ENCODE peak calls at places on chromosomes 12 and 14, in four cellular contexts. L is tibial artery, S is heart left ventricle, E is small intestine. B is an unnamed sample.

GRCh38 chr12:124754949-124755800 is 108.5 kb downstream of the SCARB1 start:
- DNase-seq in S (peak), L (peak), E (peak), B (peak)

GRCh38 chr12:11968516-11968915 is 102.2 kb upstream of the BCL2L14 start:
- DNase-seq in S (no peak), L (no peak), E (no peak), B (no peak)

GRCh38 chr12:57188090-57188425 is 28.5 kb upstream of the NXPH4 start:
- DNase-seq in E (no peak), S (no peak), L (no peak), B (no peak)

GRCh38 chr12:104802198-104802597 is 155.9 kb downstream of the SLC41A2 start:
- DNase-seq in L (no peak), S (no peak), E (no peak), B (no peak)

GRCh38 chr12:109446-109845 is 42.9 kb downstream of the IQSEC3 start:
- DNase-seq in S (peak), L (no peak), E (no peak), B (no peak)

GRCh38 chr14:89447182-89447970 is 30.3 kb upstream of the FOXN3 start:
- DNase-seq in L (no peak), E (no peak), S (no peak), B (no peak)

GRCh38 chr12:66035289-66035961 is 95.1 kb downstream of the LLPH start:
- DNase-seq in E (peak), L (no peak), S (no peak), B (no peak)

GRCh38 chr12:115354007-115354452 is 670.1 kb upstream of the TBX3 start:
- DNase-seq in E (peak), S (peak), L (peak), B (peak)

GRCh38 chr14:98138666-98139065 is 1133.3 kb downstream of the BCL11B start:
- DNase-seq in S (no peak), L (no peak), E (peak), B (peak)

GRCh38 chr14:61433169-61433568 is 111.8 kb downstream of the PRKCH start:
- DNase-seq in S (no peak), E (no peak), L (no peak), B (no peak)

GRCh38 chr12:116597886-116598285 is 38.7 kb downstream of the MAP1LC3B2 start:
- DNase-seq in S (no peak), L (no peak), E (no peak), B (no peak)

GRCh38 chr12:116598341-116599284 is 39.4 kb downstream of the MAP1LC3B2 start:
- DNase-seq in E (no peak), S (no peak), L (no peak), B (peak)

GRCh38 chr12:116601524-116601923 is 42.3 kb downstream of the MAP1LC3B2 start:
- DNase-seq in E (no peak), S (no peak), L (no peak), B (no peak)

GRCh38 chr12:116600959-116601358 is 41.8 kb downstream of the MAP1LC3B2 start:
- DNase-seq in S (no peak), L (no peak), E (no peak), B (no peak)

DNA sequence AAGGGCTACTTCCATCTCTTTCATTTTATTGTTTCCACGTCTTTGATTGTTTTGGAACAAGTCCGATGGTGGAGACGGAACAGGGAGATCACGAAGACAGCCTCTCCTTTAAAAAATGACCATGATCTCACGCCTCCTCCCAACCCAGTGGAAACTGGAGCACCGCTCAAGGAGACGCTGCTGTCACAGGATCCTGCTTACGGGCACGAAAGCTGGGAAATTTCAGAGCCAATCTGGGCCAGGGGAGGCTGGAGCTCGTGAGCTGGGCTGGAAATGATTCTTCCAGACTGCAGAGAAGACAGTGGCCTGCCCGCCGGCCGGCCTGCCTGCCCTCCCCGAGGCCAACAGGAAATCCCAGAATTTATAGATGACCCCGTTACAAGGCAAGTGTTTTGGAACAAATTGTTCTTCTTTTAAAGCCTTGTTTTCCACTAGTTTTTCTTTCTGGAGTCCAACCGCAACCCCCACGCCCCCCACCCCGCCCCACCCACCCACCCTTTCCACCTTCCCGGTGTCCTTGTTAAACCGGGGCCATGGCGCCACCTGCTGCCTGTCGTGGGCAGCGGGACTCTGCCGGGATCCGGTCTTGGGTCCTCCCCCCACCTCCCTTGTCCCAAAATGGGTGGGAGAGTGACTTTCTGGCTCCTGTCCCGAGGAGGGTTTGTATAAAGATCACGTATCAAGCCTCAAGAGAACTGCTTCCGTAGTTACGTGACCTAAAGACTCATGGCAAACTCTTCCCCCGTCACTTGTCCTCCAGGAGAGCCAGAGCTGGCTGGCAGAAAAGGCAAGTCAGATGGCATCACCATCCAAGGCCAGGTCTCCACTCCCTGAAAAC is 40.3 kb downstream of the MAP1LC3B2 start:
- DNase-seq in S (peak), E (peak), L (peak), B (peak)
- H3K27ac ChIP-seq in S (peak), E (no peak), L (peak), B (peak)

DNA sequence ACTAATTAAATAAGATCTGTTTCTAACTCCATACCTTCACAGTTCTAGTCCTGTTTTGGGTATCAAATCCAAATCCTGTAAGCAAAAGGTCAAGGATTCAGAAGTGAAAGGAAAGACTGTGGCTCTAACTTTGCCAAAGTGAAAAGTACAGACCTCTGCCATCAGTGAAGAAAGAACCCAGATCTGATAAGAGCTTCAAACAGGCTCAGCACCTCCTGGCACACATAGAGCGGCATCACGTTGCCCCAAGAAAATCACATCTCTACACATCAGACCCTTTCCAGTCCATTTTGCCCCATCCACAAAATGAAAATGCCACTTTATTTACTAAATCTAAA is 23.2 kb downstream of the CLIP1 start:
- DNase-seq in L (no peak), S (no peak), E (no peak), B (no peak)
- H3K4me3 ChIP-seq in L (peak), S (no peak), E (no peak), B (no peak)

GRCh38 chr12:128857173-128857770 is 4.0 kb downstream of the GLT1D1 start:
- DNase-seq in L (no peak), E (no peak), S (no peak), B (peak)
- H3K27ac ChIP-seq in L (no peak), E (no peak), S (no peak), B (no peak)

GRCh38 chr12:93521225-93521854 is 51.1 kb upstream of the SOCS2 start:
- DNase-seq in E (no peak), S (no peak), L (no peak), B (peak)
- H3K4me3 ChIP-seq in E (no peak), S (no peak), L (no peak), B (no peak)

GRCh38 chr14:95226801-95227200 is 69.5 kb upstream of the DICER1 start:
- DNase-seq in S (no peak), E (no peak), L (no peak), B (no peak)
- H3K27ac ChIP-seq in S (no peak), E (no peak), L (peak), B (peak)

DNA sequence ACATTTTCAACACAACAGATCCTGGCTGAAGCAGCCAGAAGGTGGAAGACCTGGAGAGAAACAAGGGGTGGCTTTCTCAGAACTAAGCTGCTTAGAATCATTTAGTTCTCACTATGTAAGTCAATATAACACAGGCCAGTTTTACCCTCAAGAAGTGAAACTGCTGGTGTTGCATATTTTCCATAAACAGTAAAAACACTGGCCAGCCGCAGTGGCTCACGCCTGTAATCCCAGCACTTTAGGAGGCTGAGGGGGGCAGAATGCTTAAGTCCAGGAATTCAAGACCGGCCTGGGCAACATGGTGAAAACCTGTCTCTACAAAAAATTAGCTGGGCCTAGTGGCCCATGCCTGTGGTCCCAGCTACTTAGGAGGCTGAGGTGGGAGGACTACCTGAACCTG is 11.6 kb downstream of the STX2 start:
- DNase-seq in L (no peak), S (no peak), E (no peak), B (no peak)
- H3K4me3 ChIP-seq in L (no peak), S (no peak), E (no peak), B (no peak)

GRCh38 chr12:6919588-6919987 is 5.2 kb downstream of the ENO2 start:
- DNase-seq in L (no peak), S (peak), E (no peak), B (no peak)
- H3K27ac ChIP-seq in L (no peak), S (no peak), E (no peak), B (no peak)

GRCh38 chr12:54970741-54971140 is 13.8 kb downstream of the TESPA1 start:
- DNase-seq in S (no peak), L (no peak), E (no peak), B (no peak)
- H3K4me3 ChIP-seq in S (no peak), L (no peak), E (no peak), B (no peak)

DNA sequence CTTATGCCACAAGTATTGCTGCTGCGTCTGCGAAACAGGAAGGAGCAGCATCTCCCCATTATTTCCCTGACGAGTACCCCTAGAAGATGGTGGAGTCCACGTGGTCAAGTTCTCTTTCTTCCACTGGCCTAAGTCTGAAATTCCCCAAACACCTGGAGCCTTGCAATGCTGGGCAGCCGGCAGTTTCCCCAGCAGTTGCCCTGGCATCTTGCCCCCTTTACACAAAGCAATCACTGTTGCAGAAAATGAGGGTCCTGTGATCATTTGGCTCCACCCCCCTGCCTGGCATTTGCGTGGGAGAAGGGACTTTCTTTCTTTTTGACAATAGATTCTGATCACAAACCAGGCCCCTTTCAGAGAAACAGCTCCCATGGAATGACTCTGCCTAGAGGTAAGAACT is 57.0 kb downstream of the FOS start:
- DNase-seq in S (no peak), E (no peak), L (no peak), B (no peak)
- H3K27ac ChIP-seq in S (no peak), E (no peak), L (no peak), B (peak)

GRCh38 chr14:35940291-35940690 is 114.2 kb downstream of the BRMS1L start:
- DNase-seq in L (no peak), S (no peak), E (peak), B (no peak)
- H3K4me3 ChIP-seq in L (no peak), S (no peak), E (no peak), B (no peak)

B was measured in body of pancreas.